ENCODE peak calls at places on chromosome 21, in five cellular contexts. One of them, this sample, is unnamed.

GRCh38 chr21:34865922-34866271 is 183.2 kb downstream of the RUNX1 start:
- DNase-seq in AG09319: no peak
- DNase-seq in effector memory CD8-positive, alpha-beta T cell: no peak
- DNase-seq in stimulated activated CD4-positive, alpha-beta T cell treated with anti-CD3 and anti-CD28 coated beads, Interleukin-12 subunit alpha, Interleukin-12 subunit beta, amount 100 ng/mL, for 48 hours: no peak
- DNase-seq in heart left ventricle: no peak
- DNase-seq in this sample: no peak

GRCh38 chr21:40386301-40386911 is 460.6 kb downstream of the DSCAM start:
- DNase-seq in AG09319: no peak
- DNase-seq in effector memory CD8-positive, alpha-beta T cell: no peak
- DNase-seq in stimulated activated CD4-positive, alpha-beta T cell treated with anti-CD3 and anti-CD28 coated beads, Interleukin-12 subunit alpha, Interleukin-12 subunit beta, amount 100 ng/mL, for 48 hours: peak
- DNase-seq in heart left ventricle: peak
- DNase-seq in this sample: peak

GRCh38 chr21:31161157-31161556 is 122.9 kb upstream of the KRTAP19-8 start:
- DNase-seq in AG09319: no peak
- DNase-seq in effector memory CD8-positive, alpha-beta T cell: no peak
- DNase-seq in stimulated activated CD4-positive, alpha-beta T cell treated with anti-CD3 and anti-CD28 coated beads, Interleukin-12 subunit alpha, Interleukin-12 subunit beta, amount 100 ng/mL, for 48 hours: no peak
- DNase-seq in heart left ventricle: no peak
- DNase-seq in this sample: no peak

GRCh38 chr21:33797565-33797964 is 118.0 kb downstream of the ATP5PO start:
- DNase-seq in AG09319: no peak
- DNase-seq in effector memory CD8-positive, alpha-beta T cell: no peak
- DNase-seq in stimulated activated CD4-positive, alpha-beta T cell treated with anti-CD3 and anti-CD28 coated beads, Interleukin-12 subunit alpha, Interleukin-12 subunit beta, amount 100 ng/mL, for 48 hours: no peak
- DNase-seq in heart left ventricle: no peak
- DNase-seq in this sample: no peak

GRCh38 chr21:33241846-33242245 is 12.1 kb downstream of the IFNAR2 start:
- DNase-seq in AG09319: no peak
- DNase-seq in effector memory CD8-positive, alpha-beta T cell: no peak
- DNase-seq in stimulated activated CD4-positive, alpha-beta T cell treated with anti-CD3 and anti-CD28 coated beads, Interleukin-12 subunit alpha, Interleukin-12 subunit beta, amount 100 ng/mL, for 48 hours: no peak
- DNase-seq in heart left ventricle: no peak
- DNase-seq in this sample: no peak

GRCh38 chr21:33059319-33059894 is 10.5 kb upstream of the OLIG1 start:
- DNase-seq in AG09319: no peak
- DNase-seq in effector memory CD8-positive, alpha-beta T cell: no peak
- DNase-seq in stimulated activated CD4-positive, alpha-beta T cell treated with anti-CD3 and anti-CD28 coated beads, Interleukin-12 subunit alpha, Interleukin-12 subunit beta, amount 100 ng/mL, for 48 hours: no peak
- DNase-seq in heart left ventricle: no peak
- DNase-seq in this sample: peak

GRCh38 chr21:45388611-45389296 is 16.2 kb upstream of the COL18A1 start:
- DNase-seq in AG09319: no peak
- DNase-seq in effector memory CD8-positive, alpha-beta T cell: no peak
- DNase-seq in stimulated activated CD4-positive, alpha-beta T cell treated with anti-CD3 and anti-CD28 coated beads, Interleukin-12 subunit alpha, Interleukin-12 subunit beta, amount 100 ng/mL, for 48 hours: no peak
- DNase-seq in heart left ventricle: no peak
- DNase-seq in this sample: no peak

GRCh38 chr21:45098867-45099266 is 24.5 kb downstream of the ADARB1 start:
- DNase-seq in AG09319: no peak
- DNase-seq in effector memory CD8-positive, alpha-beta T cell: no peak
- DNase-seq in stimulated activated CD4-positive, alpha-beta T cell treated with anti-CD3 and anti-CD28 coated beads, Interleukin-12 subunit alpha, Interleukin-12 subunit beta, amount 100 ng/mL, for 48 hours: no peak
- DNase-seq in heart left ventricle: no peak
- DNase-seq in this sample: no peak

GRCh38 chr21:44972301-44972814 is 32.5 kb downstream of the SLX9 start:
- DNase-seq in AG09319: no peak
- DNase-seq in effector memory CD8-positive, alpha-beta T cell: no peak
- DNase-seq in stimulated activated CD4-positive, alpha-beta T cell treated with anti-CD3 and anti-CD28 coated beads, Interleukin-12 subunit alpha, Interleukin-12 subunit beta, amount 100 ng/mL, for 48 hours: no peak
- DNase-seq in heart left ventricle: no peak
- DNase-seq in this sample: no peak

GRCh38 chr21:42317826-42318746 is 2.9 kb upstream of the TFF3 start:
- DNase-seq in AG09319: no peak
- DNase-seq in effector memory CD8-positive, alpha-beta T cell: no peak
- DNase-seq in stimulated activated CD4-positive, alpha-beta T cell treated with anti-CD3 and anti-CD28 coated beads, Interleukin-12 subunit alpha, Interleukin-12 subunit beta, amount 100 ng/mL, for 48 hours: no peak
- DNase-seq in heart left ventricle: no peak
- DNase-seq in this sample: no peak

GRCh38 chr21:45607021-45607921 is 36.3 kb upstream of the PCBP3 start:
- DNase-seq in AG09319: no peak
- DNase-seq in effector memory CD8-positive, alpha-beta T cell: no peak
- DNase-seq in stimulated activated CD4-positive, alpha-beta T cell treated with anti-CD3 and anti-CD28 coated beads, Interleukin-12 subunit alpha, Interleukin-12 subunit beta, amount 100 ng/mL, for 48 hours: peak
- DNase-seq in heart left ventricle: no peak
- DNase-seq in this sample: no peak

GRCh38 chr21:41642399-41642798 is 124.5 kb downstream of the RIPK4 start:
- DNase-seq in AG09319: no peak
- DNase-seq in effector memory CD8-positive, alpha-beta T cell: no peak
- DNase-seq in stimulated activated CD4-positive, alpha-beta T cell treated with anti-CD3 and anti-CD28 coated beads, Interleukin-12 subunit alpha, Interleukin-12 subunit beta, amount 100 ng/mL, for 48 hours: no peak
- DNase-seq in heart left ventricle: no peak
- DNase-seq in this sample: no peak

GRCh38 chr21:46393451-46393940 is 65.2 kb upstream of the DIP2A start:
- DNase-seq in AG09319: no peak
- DNase-seq in effector memory CD8-positive, alpha-beta T cell: no peak
- DNase-seq in stimulated activated CD4-positive, alpha-beta T cell treated with anti-CD3 and anti-CD28 coated beads, Interleukin-12 subunit alpha, Interleukin-12 subunit beta, amount 100 ng/mL, for 48 hours: no peak
- DNase-seq in heart left ventricle: no peak
- DNase-seq in this sample: no peak

GRCh38 chr21:39127506-39127905 is 55.7 kb downstream of the PSMG1 start:
- DNase-seq in AG09319: no peak
- DNase-seq in effector memory CD8-positive, alpha-beta T cell: no peak
- DNase-seq in stimulated activated CD4-positive, alpha-beta T cell treated with anti-CD3 and anti-CD28 coated beads, Interleukin-12 subunit alpha, Interleukin-12 subunit beta, amount 100 ng/mL, for 48 hours: no peak
- DNase-seq in heart left ventricle: no peak
- DNase-seq in this sample: no peak

GRCh38 chr21:46286668-46286982 is 483 bp downstream of the YBEY start:
- DNase-seq in AG09319: no peak
- DNase-seq in effector memory CD8-positive, alpha-beta T cell: no peak
- DNase-seq in stimulated activated CD4-positive, alpha-beta T cell treated with anti-CD3 and anti-CD28 coated beads, Interleukin-12 subunit alpha, Interleukin-12 subunit beta, amount 100 ng/mL, for 48 hours: no peak
- DNase-seq in heart left ventricle: no peak
- DNase-seq in this sample: no peak

GRCh38 chr21:35458406-35458805 is 409.3 kb upstream of the RUNX1 start:
- DNase-seq in AG09319: no peak
- DNase-seq in effector memory CD8-positive, alpha-beta T cell: no peak
- DNase-seq in stimulated activated CD4-positive, alpha-beta T cell treated with anti-CD3 and anti-CD28 coated beads, Interleukin-12 subunit alpha, Interleukin-12 subunit beta, amount 100 ng/mL, for 48 hours: no peak
- DNase-seq in heart left ventricle: no peak
- DNase-seq in this sample: no peak

GRCh38 chr21:31497939-31498338 is 153.9 kb upstream of the TIAM1 start:
- DNase-seq in AG09319: no peak
- DNase-seq in effector memory CD8-positive, alpha-beta T cell: no peak
- DNase-seq in stimulated activated CD4-positive, alpha-beta T cell treated with anti-CD3 and anti-CD28 coated beads, Interleukin-12 subunit alpha, Interleukin-12 subunit beta, amount 100 ng/mL, for 48 hours: no peak
- DNase-seq in heart left ventricle: no peak
- DNase-seq in this sample: no peak